ENCODE peak calls at places on chromosomes 1 and 21, in six cellular contexts. U is endothelial cell of umbilical vein, Z is HCT116, W is mammary epithelial cell, P is IMR-90, E is H9. M is an unnamed sample.

GRCh38 chr1:11314959-11315358 is 42.0 kb downstream of the UBIAD1 start:
- DNase-seq in U (no peak), Z (no peak), W (no peak), P (no peak), E (no peak), M (no peak)

GRCh38 chr1:45326627-45327591 is at the start of gene HPDL:
- DNase-seq in U (peak), Z (no peak), W (no peak), P (peak), E (peak), M (peak)

GRCh38 chr21:43808832-43809251 is 19.5 kb downstream of the RRP1 start:
- DNase-seq in U (no peak), Z (no peak), W (peak), P (no peak), E (no peak), M (no peak)

GRCh38 chr1:163737261-163737660 is 415.5 kb downstream of the NUF2 start:
- DNase-seq in U (no peak), Z (no peak), W (no peak), P (no peak), E (no peak), M (no peak)

GRCh38 chr21:46568562-46568961 is 36.3 kb downstream of the S100B start:
- DNase-seq in U (no peak), Z (no peak), W (no peak), P (no peak), E (no peak), M (no peak)

GRCh38 chr1:104932030-104932915 is 1182.6 kb downstream of the AMY1C start:
- DNase-seq in U (no peak), Z (no peak), W (no peak), P (no peak), E (no peak), M (no peak)

GRCh38 chr1:209416009-209416408 is 167.5 kb upstream of the CAMK1G start:
- DNase-seq in U (no peak), Z (no peak), W (peak), P (peak), E (no peak), M (no peak)

GRCh38 chr21:46329796-46330195 is 5.8 kb downstream of the PCNT start:
- DNase-seq in U (no peak), Z (no peak), W (no peak), P (no peak), E (no peak), M (no peak)

GRCh38 chr1:151816964-151817730 is 11.9 kb upstream of the LINGO4 start:
- DNase-seq in U (no peak), Z (no peak), W (peak), P (no peak), E (no peak), M (no peak)

GRCh38 chr1:93751391-93752250 is 70.0 kb upstream of the BCAR3 start:
- DNase-seq in U (no peak), Z (no peak), W (no peak), P (no peak), E (no peak), M (no peak)

GRCh38 chr1:240602189-240602588 is 9.8 kb downstream of the GREM2 start:
- DNase-seq in U (no peak), Z (no peak), W (no peak), P (peak), E (no peak), M (no peak)

GRCh38 chr1:91948097-91948496 is 1.1 kb upstream of the BRDT start:
- DNase-seq in U (no peak), Z (no peak), W (no peak), P (no peak), E (no peak), M (no peak)

GRCh38 chr21:42997053-42997452 is 22.7 kb downstream of the PKNOX1 start:
- DNase-seq in U (no peak), Z (no peak), W (peak), P (peak), E (no peak), M (no peak)

GRCh38 chr1:156477526-156478249 is 22.9 kb downstream of the MEF2D start:
- DNase-seq in U (no peak), Z (no peak), W (no peak), P (no peak), E (no peak), M (no peak)

GRCh38 chr1:164863056-164863455 is 304.1 kb downstream of the PBX1 start:
- DNase-seq in U (no peak), Z (no peak), W (no peak), P (no peak), E (no peak), M (peak)

GRCh38 chr1:27330786-27331185 is 8.8 kb downstream of the TMEM222 start:
- DNase-seq in U (no peak), Z (no peak), W (no peak), P (no peak), E (no peak), M (no peak)

GRCh38 chr1:17875882-17876280 is 120.7 kb downstream of the ACTL8 start:
- DNase-seq in U (no peak), Z (no peak), W (peak), P (peak), E (no peak), M (no peak)

GRCh38 chr1:219550171-219550570 is 62.7 kb downstream of the ZC3H11B start:
- DNase-seq in U (no peak), Z (no peak), W (no peak), P (no peak), E (no peak), M (no peak)

DNA sequence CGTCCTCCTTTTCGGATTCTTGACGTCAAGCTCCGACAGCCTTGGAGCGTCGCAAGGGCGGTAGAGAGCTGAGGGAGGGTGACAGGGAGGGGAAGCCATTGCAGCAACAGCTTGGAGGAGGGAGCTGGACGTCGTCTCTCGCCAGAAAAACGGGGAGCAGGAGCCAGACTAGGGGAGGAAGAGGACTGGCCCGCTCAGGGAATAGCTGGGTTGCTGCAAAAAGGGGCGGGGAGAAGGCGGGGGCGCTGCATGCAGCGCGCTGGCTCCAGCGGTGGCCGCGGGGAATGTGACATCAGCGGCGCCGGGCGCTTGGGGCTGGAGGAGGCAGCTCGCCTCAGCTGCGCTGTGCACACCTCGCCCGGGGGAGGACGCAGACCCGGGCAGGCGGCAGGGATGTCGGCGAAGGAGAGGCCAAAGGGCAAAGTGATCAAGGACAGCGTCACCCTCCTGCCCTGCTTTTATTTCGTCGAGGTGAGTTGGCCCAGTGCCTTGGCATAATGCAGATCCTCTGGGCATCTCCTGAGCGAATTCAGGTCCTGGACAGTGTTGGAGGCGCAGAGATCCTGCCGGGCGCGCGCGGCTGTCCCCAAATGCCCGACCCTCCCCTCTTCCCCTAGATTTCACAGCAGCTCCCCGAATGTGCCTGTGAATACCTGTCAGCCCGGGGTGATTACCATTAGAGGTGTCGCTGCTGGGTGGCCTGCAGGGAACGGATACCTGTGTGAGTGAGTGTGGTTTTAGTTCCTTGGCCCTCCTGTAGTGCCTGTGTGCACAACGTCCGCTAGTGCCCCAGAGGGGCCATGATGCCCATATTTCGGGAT is at the start of gene PLPPR4:
- DNase-seq in U (peak), Z (peak), W (peak), P (peak), E (peak), M (peak)
- H2AFZ ChIP-seq in U (peak), Z (peak), W (peak), P (peak), E (no peak), M (peak)

GRCh38 chr21:38944903-38945302 is 139.2 kb downstream of the ETS2 start:
- DNase-seq in U (no peak), Z (no peak), W (no peak), P (no peak), E (peak), M (peak)
- TF ChIP-seq CTCF in U (no peak), Z (no peak), W (no peak), P (no peak), E (peak), M (peak)

DNA sequence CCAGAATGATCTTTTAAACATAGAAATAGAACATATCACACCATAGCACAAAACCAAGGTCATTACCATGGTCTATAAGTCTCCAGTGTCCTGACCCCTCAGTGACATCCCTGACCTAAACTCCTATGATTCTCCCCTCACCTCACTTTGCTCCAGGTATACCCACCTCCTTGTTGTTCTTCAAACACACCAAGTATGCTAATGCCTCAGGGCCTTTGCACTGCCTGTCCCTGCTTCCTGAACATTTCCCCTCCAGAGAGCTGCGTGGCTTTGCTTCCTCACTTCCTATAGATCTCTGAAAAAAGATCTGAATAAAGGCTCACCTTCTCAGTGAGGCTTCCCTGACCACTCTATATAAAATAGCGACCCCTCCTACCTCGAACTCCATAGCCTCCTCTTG is 1.1 kb downstream of the GOLT1A start:
- DNase-seq in U (no peak), Z (no peak), W (no peak), P (no peak), E (no peak), M (no peak)
- H2AFZ ChIP-seq in U (no peak), Z (no peak), W (no peak), P (no peak), E (no peak), M (no peak)

GRCh38 chr21:27423906-27424595 is 457.2 kb upstream of the ADAMTS5 start:
- DNase-seq in U (no peak), Z (no peak), W (peak), P (peak), E (peak), M (peak)

GRCh38 chr21:27425574-27425973 is 458.7 kb upstream of the ADAMTS5 start:
- DNase-seq in U (no peak), Z (no peak), W (peak), P (peak), E (no peak), M (no peak)

GRCh38 chr21:27426196-27426595 is 459.3 kb upstream of the ADAMTS5 start:
- DNase-seq in U (no peak), Z (no peak), W (no peak), P (no peak), E (no peak), M (no peak)

GRCh38 chr21:27424601-27425000 is 457.7 kb upstream of the ADAMTS5 start:
- DNase-seq in U (no peak), Z (no peak), W (peak), P (peak), E (no peak), M (no peak)

GRCh38 chr21:27425172-27425571 is 458.3 kb upstream of the ADAMTS5 start:
- DNase-seq in U (no peak), Z (no peak), W (no peak), P (no peak), E (peak), M (peak)
- TF ChIP-seq CTCF in U (no peak), Z (no peak), W (no peak), P (no peak), E (peak), M (peak)